ENCODE peak calls at places on chromosomes 6 and 20, in nine cellular contexts. T is NCI-H2081; H is central memory CD8-positive, alpha-beta T cell; F is AG09319; V is T-helper 2 cell; L is MM.1S; B is glutamatergic neuron; N is Peyer's patch; J is Panc1. G is an unnamed sample.

GRCh38 chr20:57614490-57615471 is 5.4 kb downstream of the ZBP1 start:
- DNase-seq in T (no peak), H (no peak), F (no peak), V (no peak), L (no peak), B (no peak), N (no peak), J (no peak), G (no peak)

GRCh38 chr20:46401478-46401860 is 4.9 kb downstream of the ELMO2 start:
- DNase-seq in T (no peak), H (no peak), F (no peak), V (no peak), L (peak; percentile 79), B (no peak), N (no peak), J (no peak), G (no peak)

GRCh38 chr6:69835414-69836179 is 30.8 kb upstream of the COL19A1 start:
- DNase-seq in T (peak; percentile 46), H (no peak), F (peak; percentile 30), V (no peak), L (peak; percentile 53), B (no peak), N (no peak), J (peak; percentile 32), G (peak; percentile 92)

GRCh38 chr6:52550014-52550575 is 26.8 kb downstream of the TRAM2 start:
- DNase-seq in T (no peak), H (no peak), F (no peak), V (no peak), L (no peak), B (no peak), N (no peak), J (no peak), G (no peak)

GRCh38 chr6:14016930-14017625 is 92.3 kb downstream of the RNF182 start:
- DNase-seq in T (no peak), H (no peak), F (no peak), V (no peak), L (no peak), B (no peak), N (no peak), J (no peak), G (no peak)

GRCh38 chr6:167737205-167737830 is 89.4 kb upstream of the AFDN start:
- DNase-seq in T (no peak), H (no peak), F (no peak), V (no peak), L (no peak), B (no peak), N (no peak), J (no peak), G (no peak)

GRCh38 chr6:114000066-114000465 is 29.1 kb upstream of the HDAC2 start:
- DNase-seq in T (no peak), H (no peak), F (no peak), V (no peak), L (no peak), B (no peak), N (no peak), J (no peak), G (no peak)

GRCh38 chr6:3396503-3397180 is 60.2 kb downstream of the SLC22A23 start:
- DNase-seq in T (no peak), H (no peak), F (no peak), V (no peak), L (no peak), B (no peak), N (no peak), J (no peak), G (no peak)

GRCh38 chr6:25028346-25028745 is 92.6 kb upstream of the RIPOR2 start:
- DNase-seq in T (no peak), H (no peak), F (no peak), V (no peak), L (no peak), B (no peak), N (no peak), J (no peak), G (no peak)

GRCh38 chr6:170176621-170177382 is 114.1 kb downstream of the DLL1 start:
- DNase-seq in T (peak; percentile 78), H (no peak), F (no peak), V (no peak), L (no peak), B (peak; percentile 56), N (peak; percentile 46), J (no peak), G (no peak)

GRCh38 chr6:169990095-169991030 is 238.9 kb downstream of the ERMARD start:
- DNase-seq in T (no peak), H (no peak), F (no peak), V (no peak), L (no peak), B (peak; percentile 6), N (peak; percentile 40), J (no peak), G (no peak)

GRCh38 chr20:38893485-38894090 is 32.6 kb upstream of the FAM83D start:
- DNase-seq in T (peak; percentile 69), H (peak; percentile 78), F (no peak), V (peak; percentile 73), L (peak; percentile 83), B (peak; percentile 89), N (peak; percentile 79), J (peak; percentile 39), G (no peak)

GRCh38 chr20:38343798-38344701 is 2.2 kb upstream of the LBP start:
- DNase-seq in T (no peak), H (no peak), F (no peak), V (no peak), L (no peak), B (no peak), N (peak; percentile 58), J (no peak), G (no peak)

GRCh38 chr6:24566020-24566752 is 71.4 kb downstream of the ALDH5A1 start:
- DNase-seq in T (no peak), H (no peak), F (no peak), V (no peak), L (no peak), B (no peak), N (no peak), J (no peak), G (no peak)

GRCh38 chr20:53402233-53403005 is 191.2 kb downstream of the ZNF217 start:
- DNase-seq in T (no peak), H (no peak), F (no peak), V (no peak), L (no peak), B (no peak), N (no peak), J (no peak), G (no peak)

GRCh38 chr6:112416885-112417284 is 69.8 kb downstream of the RFPL4B start:
- DNase-seq in T (no peak), H (no peak), F (peak; percentile 73), V (no peak), L (no peak), B (no peak), N (no peak), J (no peak), G (no peak)

GRCh38 chr6:160118620-160119234 is 2.9 kb upstream of the SLC22A1 start:
- DNase-seq in T (no peak), H (no peak), F (no peak), V (no peak), L (no peak), B (no peak), N (no peak), J (no peak), G (no peak)

G was measured in SK-N-MC.